ENCODE peak calls at places on chromosomes 12 and 14, in four cellular contexts. F is breast epithelium, U is lower leg skin, M is esophagus squamous epithelium. I is an unnamed sample.

GRCh38 chr12:90945070-90945649 is 9.8 kb downstream of the CCER1 start:
- DNase-seq in M (no peak), F (no peak), U (no peak), I (no peak)

GRCh38 chr12:122004633-122005071 is 17.0 kb upstream of the BCL7A start:
- DNase-seq in F (no peak), M (no peak), U (no peak), I (no peak)

GRCh38 chr14:46574236-46574970 is 77.2 kb downstream of the RPL10L start:
- DNase-seq in M (no peak), U (no peak), F (no peak), I (no peak)

GRCh38 chr14:102213984-102214658 is 74.4 kb downstream of the WDR20 start:
- DNase-seq in U (no peak), M (no peak), F (no peak), I (no peak)

GRCh38 chr12:22722779-22723178 is 97.8 kb downstream of the ETNK1 start:
- DNase-seq in U (no peak), M (no peak), F (no peak), I (no peak)

GRCh38 chr12:113359133-113359938 is 949 bp downstream of the PLBD2 start:
- DNase-seq in M (no peak), U (peak), F (no peak), I (no peak)

GRCh38 chr12:107057071-107057834 is 36.1 kb downstream of the CRY1 start:
- DNase-seq in F (no peak), M (no peak), U (no peak), I (no peak)

GRCh38 chr14:64191756-64192155 is 102.4 kb downstream of the ESR2 start:
- DNase-seq in M (no peak), F (no peak), U (no peak), I (no peak)

GRCh38 chr14:63578300-63578699 is 35.1 kb upstream of the PPP2R5E start:
- DNase-seq in M (no peak), F (no peak), U (no peak), I (no peak)

GRCh38 chr12:65487679-65488078 is 209.2 kb downstream of the MSRB3 start:
- DNase-seq in F (no peak), M (no peak), U (no peak), I (no peak)

GRCh38 chr12:31524791-31525495 is 66.0 kb downstream of the DENND5B start:
- DNase-seq in F (no peak), M (no peak), U (no peak), I (no peak)

GRCh38 chr12:92927055-92927435 is 2.0 kb downstream of the EEA1 start:
- DNase-seq in F (no peak), U (no peak), M (no peak), I (no peak)

GRCh38 chr12:32448581-32448980 is 49.2 kb downstream of the FGD4 start:
- DNase-seq in M (no peak), U (no peak), F (no peak), I (no peak)

GRCh38 chr12:24909667-24910066 is 39.2 kb downstream of the BCAT1 start:
- DNase-seq in M (peak), F (no peak), U (peak), I (no peak)

GRCh38 chr12:53977596-53978464 is 3.1 kb upstream of the HOTAIR start:
- DNase-seq in U (no peak), F (no peak), M (no peak), I (no peak)

GRCh38 chr12:49810159-49810459 is 18.1 kb downstream of the NCKAP5L start:
- DNase-seq in M (no peak), U (no peak), F (peak), I (no peak)

GRCh38 chr14:49497725-49498348 is 88.3 kb downstream of the RPS29 start:
- DNase-seq in F (no peak), M (no peak), U (no peak), I (no peak)

GRCh38 chr14:63273717-63274673 is 44.7 kb downstream of the GPHB5 start:
- DNase-seq in F (no peak), U (no peak), M (no peak), I (no peak)

GRCh38 chr12:48882325-48882687 is 16.6 kb upstream of the RND1 start:
- DNase-seq in U (no peak), F (no peak), M (no peak), I (no peak)

GRCh38 chr14:92844220-92844619 is 50.1 kb downstream of the GOLGA5 start:
- DNase-seq in F (no peak), U (no peak), M (no peak), I (no peak)

GRCh38 chr12:69969011-69969410 is 144.0 kb downstream of the MYRFL start:
- DNase-seq in M (no peak), U (no peak), F (no peak), I (no peak)

GRCh38 chr14:65940056-65940735 is 527.7 kb downstream of the FUT8 start:
- DNase-seq in F (no peak), U (no peak), M (no peak), I (no peak)

GRCh38 chr14:96095581-96096476 is 56.7 kb downstream of the C14orf132 start:
- DNase-seq in F (peak), U (peak), M (no peak), I (peak)

GRCh38 chr12:109202770-109203169 is 86.4 kb downstream of the ACACB start:
- DNase-seq in F (no peak), M (no peak), U (no peak), I (no peak)

GRCh38 chr14:77106666-77107065 is 8.6 kb downstream of the CIPC start:
- DNase-seq in U (no peak), M (no peak), F (no peak), I (no peak)

GRCh38 chr12:66351301-66351700 is 49.0 kb downstream of the HELB start:
- DNase-seq in M (no peak), U (no peak), F (no peak), I (no peak)

GRCh38 chr12:122834229-122834920 is 882 bp upstream of the HIP1R start:
- DNase-seq in U (peak), F (no peak), M (no peak), I (peak)

GRCh38 chr12:108446766-108447165 is 68.3 kb upstream of the FICD start:
- DNase-seq in F (no peak), U (no peak), M (no peak), I (no peak)

GRCh38 chr12:8065991-8066594 is at the start of gene C3AR1:
- DNase-seq in U (no peak), F (no peak), M (no peak), I (no peak)

GRCh38 chr12:1234073-1234472 is 243.1 kb downstream of the ERC1 start:
- DNase-seq in M (no peak), U (no peak), F (no peak), I (no peak)

GRCh38 chr14:54094765-54095164 is 138.1 kb upstream of the BMP4 start:
- DNase-seq in U (no peak), F (no peak), M (no peak), I (no peak)

GRCh38 chr14:29339491-29339890 is 572.9 kb downstream of the FOXG1 start:
- DNase-seq in F (no peak), U (no peak), M (no peak), I (no peak)

GRCh38 chr12:115895247-115895646 is 382.2 kb downstream of the MED13L start:
- DNase-seq in F (no peak), U (peak), M (no peak), I (no peak)

GRCh38 chr14:47207636-47208035 is 467.8 kb downstream of the MDGA2 start:
- DNase-seq in M (no peak), F (no peak), U (no peak), I (no peak)

GRCh38 chr14:65528069-65528468 is 115.5 kb downstream of the FUT8 start:
- DNase-seq in U (no peak), F (no peak), M (no peak), I (no peak)

GRCh38 chr12:126069549-126070165 is 1004.4 kb downstream of the AACS start:
- DNase-seq in U (no peak), F (no peak), M (no peak), I (peak)

GRCh38 chr14:61048640-61049039 is 67.6 kb downstream of the SLC38A6 start:
- DNase-seq in F (no peak), M (no peak), U (no peak), I (no peak)

GRCh38 chr12:56028511-56029165 is 7.8 kb downstream of the IKZF4 start:
- DNase-seq in U (no peak), F (no peak), M (no peak), I (no peak)

GRCh38 chr12:77120156-77120555 is 54.8 kb upstream of the E2F7 start:
- DNase-seq in M (no peak), F (no peak), U (no peak), I (no peak)

DNA sequence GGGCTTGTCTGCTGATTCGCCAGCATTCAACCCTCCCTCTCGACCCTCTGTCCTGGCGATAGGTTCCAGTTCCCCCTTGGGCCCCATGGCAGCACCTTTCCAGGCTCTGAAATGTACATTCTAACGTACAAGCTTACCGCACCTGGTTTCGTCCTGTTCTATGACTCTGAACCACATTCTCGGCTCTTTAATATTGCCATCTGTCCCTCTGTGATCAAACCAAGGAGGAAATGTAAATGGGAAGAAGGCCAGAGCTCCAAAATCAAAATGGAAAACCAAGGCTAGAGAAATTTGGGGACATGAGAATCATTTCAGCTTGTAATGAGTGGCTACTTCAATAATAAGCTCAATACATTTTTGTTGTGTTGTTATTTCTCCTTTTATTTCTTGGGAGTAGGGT is 117.2 kb downstream of the TTC7B start:
- DNase-seq in M (no peak), U (no peak), F (no peak), I (no peak)
- TF ChIP-seq POLR2A in M (no peak), U (no peak), F (no peak), I (no peak)

GRCh38 chr14:99590746-99591555 is 13.1 kb downstream of the CCDC85C start:
- DNase-seq in U (no peak), F (no peak), M (no peak), I (no peak)
- TF ChIP-seq CTCF in U (no peak), F (no peak), M (no peak), I (no peak)

DNA sequence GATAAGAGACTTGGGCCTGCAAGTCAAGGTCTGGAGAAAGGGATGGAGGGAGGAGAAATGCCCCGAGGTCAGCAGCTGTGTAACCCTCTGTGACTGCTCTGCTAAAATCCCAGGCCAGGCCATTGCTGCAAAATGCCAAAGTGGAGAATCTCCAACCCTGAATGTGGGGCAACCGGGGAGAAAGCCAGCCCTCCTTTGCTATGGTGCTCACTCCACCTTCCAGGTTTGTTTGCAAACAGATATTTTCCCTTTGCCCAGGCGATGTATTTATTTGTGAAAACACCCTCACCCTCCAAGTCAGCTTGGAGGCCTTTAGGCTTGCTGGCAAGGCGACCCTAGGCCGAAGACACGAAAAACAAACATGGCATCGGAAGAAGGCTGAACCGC is 1.1 kb upstream of the TBX5 start:
- DNase-seq in M (no peak), F (no peak), U (no peak), I (no peak)
- TF ChIP-seq POLR2A in M (no peak), F (no peak), U (no peak), I (no peak)

GRCh38 chr12:2264622-2265306 is 212.0 kb downstream of the CACNA1C start:
- DNase-seq in M (no peak), U (peak), F (peak), I (no peak)
- TF ChIP-seq CTCF in M (no peak), U (no peak), F (no peak), I (no peak)

GRCh38 chr14:69629225-69630127 is 18.1 kb downstream of the SUSD6 start:
- DNase-seq in F (no peak), M (no peak), U (no peak), I (no peak)

GRCh38 chr14:69620981-69621380 is 9.6 kb downstream of the SUSD6 start:
- DNase-seq in F (no peak), M (no peak), U (no peak), I (no peak)

GRCh38 chr14:69626132-69626500 is 14.7 kb downstream of the SUSD6 start:
- DNase-seq in U (no peak), F (no peak), M (no peak), I (no peak)

GRCh38 chr14:69624131-69624530 is 12.7 kb downstream of the SUSD6 start:
- DNase-seq in M (no peak), U (no peak), F (no peak), I (no peak)

GRCh38 chr14:69625299-69626131 is 14.1 kb downstream of the SUSD6 start:
- DNase-seq in U (peak), F (no peak), M (no peak), I (peak)
- TF ChIP-seq POLR2A in U (no peak), F (no peak), M (no peak), I (no peak)

DNA sequence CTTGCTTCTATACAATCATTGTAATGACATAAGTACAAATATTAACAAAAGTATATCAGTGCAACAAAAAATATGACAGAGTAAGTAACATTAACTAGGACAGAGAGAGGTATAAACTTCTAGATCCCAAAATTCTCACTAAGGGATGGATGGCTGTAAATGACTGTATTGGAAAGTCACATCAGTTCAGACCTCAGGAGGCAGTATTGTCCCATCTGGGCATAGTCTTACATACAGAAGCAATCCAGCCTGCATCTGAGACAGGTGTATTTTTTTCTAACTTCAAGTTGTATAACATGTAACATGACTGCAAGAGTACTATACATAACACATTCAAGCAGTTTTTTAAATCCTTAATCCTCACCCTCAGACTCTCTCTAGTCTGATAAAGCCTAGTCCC is 99.0 kb downstream of the GARIN6 start:
- DNase-seq in M (no peak), U (no peak), F (no peak), I (no peak)
- TF ChIP-seq CTCF in M (no peak), U (no peak), F (no peak), I (no peak)

DNA sequence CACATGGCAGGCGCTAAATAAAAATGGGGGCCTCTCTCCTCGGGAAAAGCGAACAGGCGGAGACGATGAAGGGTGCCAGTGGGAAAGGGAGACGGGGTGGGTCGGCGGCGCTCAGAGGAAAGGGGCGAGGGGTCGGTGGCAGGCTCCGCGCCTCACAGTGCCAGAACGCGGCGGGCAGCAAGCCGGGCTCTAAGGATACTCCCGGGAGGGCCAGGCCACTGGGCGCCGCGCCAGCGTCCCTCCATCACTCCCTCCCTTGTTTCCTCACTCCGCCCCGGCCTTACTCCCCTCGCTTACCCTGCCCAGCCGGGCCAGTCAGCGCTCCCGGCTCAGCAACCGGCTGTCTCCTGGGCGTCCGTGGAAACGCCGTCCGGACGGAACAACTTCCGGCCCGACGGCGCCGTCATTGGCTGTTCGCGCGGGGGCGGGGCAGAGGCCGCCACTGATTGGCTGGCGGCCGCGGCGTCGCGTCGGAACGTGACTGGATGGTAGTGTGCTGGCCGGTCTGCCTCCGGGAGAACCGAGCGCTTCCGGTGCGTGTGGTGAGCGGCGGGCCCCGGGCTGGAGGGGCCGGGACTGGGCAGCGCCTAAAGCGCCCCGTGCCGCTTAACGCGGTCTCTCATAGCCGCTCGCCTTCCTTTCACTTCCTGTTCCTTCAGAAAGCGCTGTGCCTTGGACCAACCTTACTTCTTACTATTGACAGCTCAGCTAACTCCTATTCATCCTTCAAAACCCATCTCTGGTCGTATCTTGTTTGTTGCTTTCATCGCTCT is 53.0 kb downstream of the SLC25A47 start:
- DNase-seq in F (peak), U (peak), M (peak), I (peak)
- TF ChIP-seq POLR2A in F (peak), U (no peak), M (no peak), I (peak)

DNA sequence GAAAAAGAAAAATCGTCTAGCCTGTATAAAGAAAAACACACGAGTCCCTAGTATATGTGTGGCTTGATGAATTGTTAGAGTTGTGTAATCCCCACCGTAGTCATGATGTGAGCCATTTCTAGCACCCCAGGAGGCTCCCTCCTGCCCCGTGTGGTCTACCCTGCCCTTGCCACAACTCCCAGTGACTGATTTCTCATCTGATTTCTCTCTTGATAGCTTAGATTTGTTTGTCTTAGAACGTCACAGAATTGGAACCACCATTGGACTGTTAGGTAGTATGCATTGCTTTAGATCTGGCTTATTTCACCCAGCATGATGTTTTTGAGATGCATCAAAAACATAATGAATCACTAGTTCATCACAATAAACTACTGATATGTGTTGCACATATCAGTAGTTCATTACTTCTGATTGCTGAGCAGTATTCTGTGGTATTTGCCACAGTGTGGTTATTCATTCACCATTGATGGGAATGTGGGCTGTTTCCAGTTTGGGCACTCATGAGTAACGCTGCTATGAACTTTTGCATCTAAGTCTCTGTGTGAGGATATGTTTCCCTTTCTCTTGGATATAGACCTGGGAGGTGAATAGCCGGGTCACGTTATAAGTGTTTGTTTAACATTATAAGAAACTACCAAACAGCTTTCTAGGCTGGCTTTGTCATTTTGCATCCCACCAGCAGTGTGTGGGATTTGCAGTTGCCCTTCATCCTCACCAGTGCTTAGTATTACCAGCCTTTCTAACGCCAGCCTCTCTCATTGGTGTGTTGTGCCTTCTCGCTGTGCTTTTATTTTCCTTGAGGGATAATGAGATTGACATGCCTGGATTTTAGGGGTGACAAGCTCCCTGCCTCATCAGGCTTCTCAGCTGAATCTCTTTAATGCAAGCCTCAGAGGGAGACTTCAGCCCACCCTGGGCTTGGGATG is 31.9 kb upstream of the NCOR2 start:
- DNase-seq in U (no peak), M (no peak), F (no peak), I (no peak)
- TF ChIP-seq CTCF in U (no peak), M (no peak), F (no peak), I (no peak)

DNA sequence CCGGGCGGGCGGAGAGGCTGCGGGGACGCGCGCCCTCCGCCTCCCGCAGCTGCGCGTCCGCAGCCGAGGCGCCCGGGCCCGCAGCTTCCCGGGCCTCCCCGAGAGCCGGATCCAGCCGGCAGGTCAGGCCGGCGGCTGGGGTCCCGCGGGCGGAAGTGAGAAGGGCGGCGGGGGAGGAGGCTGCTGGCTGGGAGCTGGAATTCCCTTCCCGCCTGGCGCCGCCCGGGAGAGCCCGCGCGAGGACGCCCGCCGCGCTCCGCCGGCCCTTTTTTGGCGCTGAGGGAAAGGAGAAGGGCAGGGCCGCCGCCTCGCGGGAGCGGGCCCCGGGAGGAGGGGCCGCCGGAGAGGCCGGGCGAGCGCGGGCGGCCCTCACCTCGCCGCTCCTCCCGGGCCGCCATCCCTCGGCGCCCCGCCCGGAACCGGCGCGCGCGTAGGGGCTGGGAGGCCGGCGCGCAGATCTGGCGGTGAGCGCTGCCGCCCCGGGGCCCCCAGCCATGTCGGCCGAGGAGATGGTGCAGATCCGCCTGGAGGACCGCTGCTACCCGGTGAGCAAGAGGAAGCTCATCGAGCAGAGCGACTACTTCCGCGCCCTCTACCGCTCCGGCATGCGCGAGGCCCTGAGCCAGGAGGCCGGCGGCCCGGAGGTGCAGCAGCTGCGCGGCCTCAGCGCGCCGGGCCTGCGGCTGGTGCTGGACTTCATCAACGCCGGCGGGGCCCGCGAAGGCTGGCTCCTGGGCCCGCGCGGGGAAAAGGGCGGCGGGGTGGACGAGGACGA is at the start of the genes KLHL42 and MANSC4:
- DNase-seq in F (peak), M (no peak), U (peak), I (peak)
- TF ChIP-seq POLR2A in F (no peak), M (no peak), U (no peak), I (peak)

I was measured in Peyer's patch.